ENCODE peak calls at places on chromosomes 4 and X, in nine cellular contexts. J, H, O, Z, U, X, A, K and Y are unnamed samples.

GRCh38 chrX:24264383-24264782 is 49.5 kb downstream of the SUPT20HL2 start:
- DNase-seq in J (no peak), H (peak; percentile 72), O (peak; percentile 39), Z (no peak), U (peak; percentile 75), X (peak; percentile 56), A (no peak), K (no peak), Y (no peak)

GRCh38 chr4:11908712-11909111 is 480.0 kb upstream of the HS3ST1 start:
- DNase-seq in J (no peak), H (no peak), O (no peak), Z (no peak), U (no peak), X (no peak), A (no peak), K (no peak), Y (no peak)

GRCh38 chr4:43456383-43456782 is 563.9 kb downstream of the GRXCR1 start:
- DNase-seq in J (no peak), H (peak; percentile 73), O (no peak), Z (no peak), U (peak; percentile 13), X (peak; percentile 91), A (no peak), K (no peak), Y (no peak)

GRCh38 chr4:1673671-1674070 is 10.4 kb downstream of the FAM53A start:
- DNase-seq in J (no peak), H (no peak), O (no peak), Z (no peak), U (no peak), X (no peak), A (no peak), K (no peak), Y (no peak)

GRCh38 chrX:86507337-86507736 is 359.1 kb downstream of the DACH2 start:
- DNase-seq in J (no peak), H (no peak), O (no peak), Z (no peak), U (no peak), X (no peak), A (no peak), K (no peak), Y (no peak)

GRCh38 chrX:154019633-154020499 is at the start of gene IRAK1:
- DNase-seq in J (peak; percentile 42), H (peak; percentile 27), O (peak; percentile 60), Z (peak; percentile 85), U (no peak), X (peak; percentile 18), A (no peak), K (peak; percentile 73), Y (peak; percentile 38)

GRCh38 chr4:80425701-80426100 is 90.2 kb downstream of the CFAP299 start:
- DNase-seq in J (no peak), H (no peak), O (no peak), Z (no peak), U (peak; percentile 34), X (no peak), A (no peak), K (no peak), Y (no peak)

GRCh38 chr4:151745727-151746231 is 15.0 kb downstream of the GATB start:
- DNase-seq in J (no peak), H (no peak), O (no peak), Z (no peak), U (no peak), X (peak; percentile 49), A (no peak), K (no peak), Y (no peak)

GRCh38 chr4:68175562-68176155 is 46.0 kb upstream of the TMPRSS11F start:
- DNase-seq in J (peak; percentile 61), H (peak; percentile 58), O (peak; percentile 42), Z (no peak), U (peak; percentile 61), X (peak; percentile 65), A (no peak), K (peak; percentile 64), Y (no peak)

GRCh38 chr4:132180020-132180427 is 969.1 kb upstream of the PCDH10 start:
- DNase-seq in J (no peak), H (peak; percentile 47), O (no peak), Z (no peak), U (peak; percentile 88), X (peak; percentile 25), A (no peak), K (no peak), Y (no peak)

GRCh38 chr4:176856421-176856820 is 63.7 kb upstream of the VEGFC start:
- DNase-seq in J (no peak), H (no peak), O (no peak), Z (no peak), U (no peak), X (no peak), A (no peak), K (no peak), Y (no peak)